ENCODE peak calls at places on chromosomes 2 and 18, in ten cellular contexts. U is AG10803, K is foreskin fibroblast, F is GM23338, O is fibroblast of mammary gland, C is H7, Z is AG04450, L is tibial artery, T is small intestine, E is OCI-LY7. V is an unnamed sample.

GRCh38 chr2:70596739-70597138 is 43.1 kb upstream of the TGFA start:
- DNase-seq in K (peak), O (no peak), C (no peak), U (peak), T (peak), E (no peak), Z (no peak), L (no peak), F (no peak), V (no peak)

GRCh38 chr18:40485318-40485717 is 1469.7 kb upstream of the PIK3C3 start:
- DNase-seq in K (peak), C (no peak), E (no peak), L (no peak), F (no peak), Z (peak), U (peak), T (no peak), O (peak), V (no peak)

GRCh38 chr2:75021672-75022071 is 63.2 kb downstream of the POLE4 start:
- DNase-seq in L (no peak), C (no peak), F (peak), E (no peak), O (peak), U (peak), Z (peak), K (peak), T (no peak), V (peak)

GRCh38 chr2:29249666-29250253 is 134.5 kb downstream of the CLIP4 start:
- DNase-seq in T (no peak), C (no peak), E (no peak), O (no peak), F (no peak), K (no peak), Z (no peak), U (no peak), L (no peak), V (no peak)

GRCh38 chr18:3494245-3494526 is 44.2 kb downstream of the TGIF1 start:
- DNase-seq in T (no peak), K (no peak), U (no peak), C (no peak), F (no peak), L (no peak), Z (no peak), E (no peak), O (no peak), V (no peak)

GRCh38 chr2:239318790-239319189 is 82.0 kb downstream of the HDAC4 start:
- DNase-seq in Z (no peak), U (peak), C (no peak), E (no peak), O (peak), T (no peak), F (no peak), L (peak), K (no peak), V (no peak)

GRCh38 chr2:95272781-95273180 is 1.5 kb upstream of the PROM2 start:
- DNase-seq in U (no peak), K (no peak), L (no peak), C (no peak), O (no peak), Z (no peak), F (no peak), T (no peak), E (no peak), V (no peak)

GRCh38 chr2:44257781-44258180 is 17.5 kb upstream of the SLC3A1 start:
- DNase-seq in T (no peak), C (no peak), E (no peak), Z (no peak), L (no peak), U (no peak), F (no peak), K (no peak), O (no peak), V (no peak)

GRCh38 chr18:67243799-67244587 is 272.5 kb downstream of the DSEL start:
- DNase-seq in F (no peak), T (no peak), K (peak), O (peak), L (no peak), C (no peak), U (peak), E (no peak), Z (no peak), V (peak)

GRCh38 chr2:74025971-74026612 is 41.4 kb downstream of the TET3 start:
- DNase-seq in L (no peak), E (no peak), K (peak), F (peak), U (no peak), Z (no peak), C (peak), T (peak), O (peak), V (no peak)

GRCh38 chr2:60337142-60337497 is 216.3 kb downstream of the BCL11A start:
- DNase-seq in E (peak), K (no peak), O (no peak), L (no peak), U (peak), F (peak), C (peak), T (no peak), Z (no peak), V (no peak)

GRCh38 chr2:196336715-196337617 is 165.6 kb upstream of the STK17B start:
- DNase-seq in K (peak), E (peak), Z (no peak), C (no peak), F (peak), O (peak), L (no peak), T (peak), U (peak), V (peak)

GRCh38 chr18:13889661-13890060 is 25.7 kb downstream of the MC2R start:
- DNase-seq in Z (no peak), L (no peak), T (peak), F (no peak), U (no peak), O (peak), K (no peak), C (no peak), E (no peak), V (no peak)

GRCh38 chr2:220478305-220479058 is 851.1 kb downstream of the SLC4A3 start:
- DNase-seq in T (no peak), Z (no peak), L (no peak), F (no peak), C (no peak), E (no peak), O (no peak), K (no peak), U (no peak), V (no peak)

GRCh38 chr2:196125596-196125995 is 45.8 kb downstream of the STK17B start:
- DNase-seq in E (no peak), T (no peak), C (no peak), L (no peak), Z (no peak), K (no peak), F (peak), U (peak), O (no peak), V (peak)

GRCh38 chr18:41395695-41396094 is 559.3 kb upstream of the PIK3C3 start:
- DNase-seq in O (no peak), E (no peak), Z (no peak), C (no peak), K (peak), T (no peak), L (no peak), F (no peak), U (no peak), V (no peak)

GRCh38 chr18:48365965-48366364 is 43.2 kb downstream of the ZBTB7C start:
- DNase-seq in E (no peak), C (no peak), T (no peak), Z (no peak), O (no peak), L (no peak), U (no peak), K (no peak), F (no peak), V (no peak)

GRCh38 chr2:108583903-108584520 is 49.7 kb downstream of the LIMS1 start:
- DNase-seq in L (no peak), E (peak), K (peak), Z (no peak), O (peak), T (peak), U (peak), C (peak), F (peak), V (peak)

GRCh38 chr18:435940-436339 is 64.6 kb downstream of the COLEC12 start:
- DNase-seq in U (peak), Z (no peak), E (no peak), L (no peak), T (no peak), C (no peak), K (peak), O (peak), F (no peak), V (no peak)

GRCh38 chr2:240624950-240625621 is at the start of gene GPR35:
- DNase-seq in U (peak), C (peak), L (peak), T (peak), K (peak), O (peak), E (no peak), Z (no peak), F (no peak), V (peak)

GRCh38 chr2:25286025-25286400 is 55.7 kb downstream of the DNMT3A start:
- DNase-seq in C (peak), Z (no peak), O (no peak), F (peak), L (no peak), U (no peak), E (peak), K (no peak), T (peak), V (no peak)

GRCh38 chr2:55965276-55965675 is 41.7 kb upstream of the EFEMP1 start:
- DNase-seq in F (no peak), U (no peak), E (no peak), O (no peak), L (no peak), K (no peak), Z (no peak), C (no peak), T (no peak), V (no peak)

GRCh38 chr2:55962910-55963309 is 39.3 kb upstream of the EFEMP1 start:
- DNase-seq in Z (no peak), E (no peak), L (no peak), C (no peak), O (peak), U (no peak), K (no peak), F (no peak), T (no peak), V (peak)

GRCh38 chr2:55966431-55967118 is 43.0 kb upstream of the EFEMP1 start:
- DNase-seq in L (peak), F (no peak), O (peak), Z (no peak), E (no peak), C (no peak), U (peak), T (no peak), K (peak), V (peak)

GRCh38 chr2:55968931-55969330 is 45.3 kb upstream of the EFEMP1 start:
- DNase-seq in K (peak), U (peak), O (no peak), C (no peak), F (no peak), Z (no peak), E (no peak), L (no peak), T (no peak), V (no peak)

GRCh38 chr2:55965966-55966365 is 42.4 kb upstream of the EFEMP1 start:
- DNase-seq in U (peak), O (peak), E (no peak), F (no peak), Z (no peak), L (no peak), K (peak), C (no peak), T (no peak), V (peak)
- H3K4me3 ChIP-seq in U (no peak), O (no peak), E (no peak), F (no peak), Z (no peak), L (no peak), K (no peak), C (no peak), T (no peak), V (no peak)

GRCh38 chr18:47253101-47253654 is 1.7 kb upstream of the SKOR2 start:
- DNase-seq in L (no peak), C (peak), E (no peak), K (no peak), U (no peak), O (no peak), T (no peak), Z (no peak), F (peak), V (no peak)

GRCh38 chr18:47249602-47250001 is 1.9 kb downstream of the SKOR2 start:
- DNase-seq in O (no peak), F (no peak), T (no peak), L (no peak), C (no peak), K (no peak), U (no peak), E (no peak), Z (no peak), V (no peak)

GRCh38 chr18:47250415-47251046 is 929 bp downstream of the SKOR2 start:
- DNase-seq in U (no peak), K (no peak), O (no peak), L (no peak), F (peak), C (peak), Z (no peak), E (no peak), T (no peak), V (no peak)

GRCh38 chr18:47248610-47249343 is 2.7 kb downstream of the SKOR2 start:
- DNase-seq in K (no peak), O (no peak), E (no peak), U (no peak), T (no peak), F (peak), C (peak), L (no peak), Z (no peak), V (no peak)

DNA sequence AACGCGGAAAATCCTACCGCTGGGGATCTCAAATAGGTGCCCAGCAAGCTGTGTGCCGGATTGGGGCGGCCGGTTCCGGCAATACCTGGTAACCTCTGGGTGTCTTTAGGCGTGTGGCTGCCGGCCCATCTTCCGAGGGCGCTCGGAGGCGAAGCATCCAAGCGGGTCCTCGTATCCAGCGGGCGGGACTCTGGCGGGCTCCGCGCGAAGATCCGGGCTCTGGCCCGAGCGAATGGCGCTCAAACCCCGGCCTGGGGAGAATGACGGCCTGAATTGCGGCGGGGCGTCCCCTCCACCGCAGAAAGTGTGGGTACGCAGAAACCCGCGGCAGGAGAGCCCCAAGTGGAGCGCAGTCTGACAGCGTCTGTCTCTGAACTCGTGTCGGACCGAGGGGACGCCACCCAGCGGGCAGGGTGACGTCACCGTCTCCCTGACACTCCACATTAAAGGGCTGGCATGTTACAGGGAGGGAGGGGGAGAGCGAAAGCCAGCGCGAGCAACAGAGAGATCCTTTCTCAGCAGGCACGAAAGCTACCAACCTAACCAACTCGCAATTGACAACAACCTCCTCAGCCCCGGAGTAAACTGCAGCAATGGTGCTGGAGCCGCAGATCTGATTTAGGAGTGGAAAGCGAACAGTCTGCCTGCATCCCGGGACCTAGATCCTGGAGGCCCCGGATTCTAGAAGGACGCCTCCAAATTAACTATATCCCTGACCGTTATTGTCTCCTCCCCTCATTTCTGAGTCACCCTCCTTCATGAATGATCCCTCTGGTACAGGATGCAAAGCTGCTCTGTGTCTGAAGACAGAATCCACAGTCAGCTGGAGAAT is at the start of gene SKOR2:
- DNase-seq in E (no peak), T (no peak), K (peak), C (peak), O (no peak), Z (no peak), L (no peak), U (no peak), F (peak), V (no peak)
- H3K4me3 ChIP-seq in E (no peak), T (no peak), K (no peak), C (peak), O (no peak), Z (no peak), L (no peak), U (no peak), F (peak), V (no peak)

DNA sequence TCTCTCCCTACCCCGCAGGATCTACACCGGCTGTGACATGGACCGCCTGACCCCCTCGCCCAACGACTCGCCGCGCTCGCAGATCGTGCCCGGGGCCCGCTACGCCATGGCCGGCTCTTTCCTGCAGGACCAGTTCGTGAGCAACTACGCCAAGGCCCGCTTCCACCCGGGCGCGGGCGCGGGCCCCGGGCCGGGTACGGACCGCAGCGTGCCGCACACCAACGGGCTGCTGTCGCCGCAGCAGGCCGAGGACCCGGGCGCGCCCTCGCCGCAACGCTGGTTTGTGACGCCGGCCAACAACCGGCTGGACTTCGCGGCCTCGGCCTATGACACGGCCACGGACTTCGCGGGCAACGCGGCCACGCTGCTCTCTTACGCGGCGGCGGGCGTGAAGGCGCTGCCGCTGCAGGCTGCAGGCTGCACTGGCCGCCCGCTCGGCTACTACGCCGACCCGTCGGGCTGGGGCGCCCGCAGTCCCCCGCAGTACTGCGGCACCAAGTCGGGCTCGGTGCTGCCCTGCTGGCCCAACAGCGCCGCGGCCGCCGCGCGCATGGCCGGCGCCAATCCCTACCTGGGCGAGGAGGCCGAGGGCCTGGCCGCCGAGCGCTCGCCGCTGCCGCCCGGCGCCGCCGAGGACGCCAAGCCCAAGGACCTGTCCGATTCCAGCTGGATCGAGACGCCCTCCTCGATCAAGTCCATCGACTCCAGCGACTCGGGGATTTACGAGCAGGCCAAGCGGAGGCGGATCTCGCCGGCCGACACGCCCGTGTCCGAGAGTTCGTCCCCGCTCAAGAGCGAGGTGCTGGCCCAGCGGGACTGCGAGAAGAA is 7.5 kb downstream of the TBR1 start:
- DNase-seq in K (peak), C (peak), Z (no peak), O (no peak), L (no peak), F (peak), E (no peak), T (no peak), U (no peak), V (no peak)
- H3K4me3 ChIP-seq in K (no peak), C (peak), Z (peak), O (peak), L (peak), F (peak), E (no peak), T (peak), U (no peak), V (peak)

GRCh38 chr18:12092398-12093229 is 1.0 kb upstream of the ANKRD62 start:
- DNase-seq in C (peak), U (no peak), T (peak), O (no peak), Z (no peak), K (no peak), E (no peak), L (no peak), F (peak), V (no peak)
- H3K4me3 ChIP-seq in C (no peak), U (no peak), T (no peak), O (no peak), Z (no peak), K (no peak), E (no peak), L (no peak), F (no peak), V (no peak)

GRCh38 chr2:241811209-241811951 is 2.4 kb downstream of the NEU4 start:
- DNase-seq in F (no peak), L (peak), E (no peak), C (peak), T (no peak), O (no peak), Z (no peak), U (no peak), K (no peak), V (no peak)

GRCh38 chr2:241810304-241811208 is 1.6 kb downstream of the NEU4 start:
- DNase-seq in Z (no peak), U (no peak), T (no peak), F (no peak), L (peak), C (peak), K (no peak), E (no peak), O (no peak), V (no peak)

GRCh38 chr2:241808051-241808450 is 942 bp upstream of the NEU4 start:
- DNase-seq in C (peak), K (no peak), E (no peak), L (no peak), Z (no peak), U (no peak), F (peak), T (no peak), O (peak), V (no peak)

GRCh38 chr2:241809383-241810303 is 650 bp downstream of the NEU4 start:
- DNase-seq in U (no peak), K (no peak), Z (no peak), L (no peak), C (peak), O (no peak), T (no peak), E (no peak), F (no peak), V (no peak)

DNA sequence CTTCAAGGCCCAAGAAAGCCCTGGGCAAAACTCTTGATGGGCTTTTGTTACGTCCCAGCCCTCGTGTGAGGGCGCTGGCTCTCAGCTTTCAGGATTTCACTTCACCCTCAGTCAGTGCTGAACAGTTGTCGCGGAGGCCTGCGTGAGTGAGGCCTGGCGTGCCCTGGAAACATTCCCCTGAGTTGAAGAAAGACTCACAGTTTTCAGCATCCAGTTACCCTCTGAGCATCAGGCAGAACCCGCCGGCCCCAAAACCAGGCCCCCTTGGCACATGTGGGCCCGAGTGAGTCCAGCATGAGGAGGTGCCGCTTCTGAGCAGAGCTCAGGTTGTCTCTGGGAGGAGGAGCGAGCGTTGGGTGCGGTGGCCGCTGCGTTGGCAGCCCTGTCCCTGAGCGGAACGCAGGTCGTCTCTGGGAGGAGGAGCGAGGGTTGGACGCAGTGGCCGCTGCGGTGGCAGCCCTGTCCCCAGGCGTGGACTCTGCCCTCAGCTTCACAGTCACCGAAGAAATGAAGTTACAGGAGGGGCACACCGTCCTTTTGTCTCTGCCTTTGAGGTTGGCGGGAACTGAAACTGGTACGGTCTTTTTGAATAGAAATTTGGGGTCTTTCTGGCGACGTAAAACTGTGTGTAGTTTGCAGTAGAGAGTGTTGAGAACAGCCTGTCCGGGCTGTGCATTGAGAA is at the start of gene NEU4:
- DNase-seq in O (no peak), E (no peak), F (no peak), Z (no peak), K (no peak), T (peak), L (no peak), U (no peak), C (peak), V (no peak)
- H3K4me3 ChIP-seq in O (no peak), E (no peak), F (no peak), Z (no peak), K (no peak), T (peak), L (no peak), U (no peak), C (no peak), V (no peak)

DNA sequence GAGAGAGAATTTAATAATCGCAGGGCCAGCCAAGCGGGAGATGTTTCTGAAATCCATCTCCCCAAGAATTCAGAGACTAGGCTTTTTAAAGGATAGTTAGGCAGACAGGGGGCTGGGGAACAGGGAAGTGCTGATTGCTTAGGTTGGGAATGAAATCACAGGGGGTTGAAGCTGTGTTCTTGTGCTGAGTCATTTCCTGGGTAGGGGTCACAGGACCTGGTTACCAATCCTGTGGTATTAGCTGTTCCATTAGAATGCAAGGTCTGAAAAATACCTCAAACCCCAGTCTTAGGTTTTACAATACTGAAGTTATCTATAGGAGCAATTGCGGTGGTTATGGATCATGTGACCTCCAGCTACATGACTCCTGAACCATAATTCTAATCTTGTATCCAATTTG is 4.6 kb downstream of the SP140 start:
- DNase-seq in T (no peak), O (peak), L (no peak), C (no peak), U (peak), K (peak), F (peak), E (no peak), Z (peak), V (peak)
- H3K4me3 ChIP-seq in T (no peak), O (no peak), L (no peak), C (no peak), U (no peak), K (no peak), F (no peak), E (no peak), Z (no peak), V (no peak)

V was measured in fibroblast of the aortic adventitia.